ENCODE peak calls at places on chromosomes 1 and 21, in five cellular contexts. W is upper lobe of left lung, X is spleen, O is prostate gland, L is pancreas. Q is an unnamed sample.

GRCh38 chr1:12552951-12553921 is 64.8 kb downstream of the DHRS3 start:
- DNase-seq in W (no peak), X (no peak), O (no peak), L (no peak), Q (no peak)

GRCh38 chr1:162905759-162906158 is 44.8 kb upstream of the CCDC190 start:
- DNase-seq in W (no peak), X (no peak), O (no peak), L (no peak), Q (no peak)

GRCh38 chr1:37446874-37447273 is 27.5 kb upstream of the ZC3H12A start:
- DNase-seq in W (no peak), X (no peak), O (no peak), L (no peak), Q (no peak)

GRCh38 chr1:220430586-220430985 is 97.3 kb upstream of the MARK1 start:
- DNase-seq in W (no peak), X (no peak), O (no peak), L (no peak), Q (no peak)

GRCh38 chr1:23601968-23602876 is 42.9 kb upstream of the ID3 start:
- DNase-seq in W (no peak), X (no peak), O (no peak), L (no peak), Q (no peak)

GRCh38 chr1:28343405-28343804 is 14.6 kb downstream of the MED18 start:
- DNase-seq in W (no peak), X (no peak), O (no peak), L (no peak), Q (no peak)

GRCh38 chr1:114479134-114479533 is 31.9 kb downstream of the TRIM33 start:
- DNase-seq in W (no peak), X (no peak), O (no peak), L (no peak), Q (no peak)

GRCh38 chr1:173062156-173062938 is 11.6 kb upstream of the TNFSF18 start:
- DNase-seq in W (no peak), X (no peak), O (no peak), L (no peak), Q (no peak)

GRCh38 chr1:43267291-43267805 is 2.4 kb upstream of the TMEM125 start:
- DNase-seq in W (peak; percentile 69), X (no peak), O (no peak), L (no peak), Q (peak; percentile 41)

GRCh38 chr1:31181515-31182343 is 58.0 kb downstream of the NKAIN1 start:
- DNase-seq in W (peak; percentile 35), X (peak; percentile 81), O (peak; percentile 23), L (peak; percentile 30), Q (peak; percentile 53)

GRCh38 chr1:4880621-4881020 is 226.2 kb downstream of the AJAP1 start:
- DNase-seq in W (no peak), X (no peak), O (no peak), L (no peak), Q (no peak)

GRCh38 chr21:41658321-41658720 is 108.5 kb downstream of the RIPK4 start:
- DNase-seq in W (peak; percentile 18), X (peak; percentile 38), O (no peak), L (no peak), Q (no peak)

GRCh38 chr1:112359961-112360767 is 35.9 kb upstream of the CTTNBP2NL start:
- DNase-seq in W (peak; percentile 70), X (no peak), O (peak; percentile 66), L (no peak), Q (peak; percentile 39)

GRCh38 chr1:235984041-235984820 is 80.7 kb downstream of the NID1 start:
- DNase-seq in W (no peak), X (no peak), O (no peak), L (no peak), Q (no peak)

GRCh38 chr1:77218477-77219165 is 609 bp downstream of the PIGK start:
- DNase-seq in W (no peak), X (no peak), O (no peak), L (no peak), Q (no peak)

GRCh38 chr1:27203946-27204345 is 30.5 kb upstream of the WDTC1 start:
- DNase-seq in W (no peak), X (no peak), O (no peak), L (no peak), Q (no peak)

GRCh38 chr1:30749691-30750583 is 7.6 kb downstream of the LAPTM5 start:
- DNase-seq in W (peak; percentile 59), X (peak; percentile 92), O (no peak), L (no peak), Q (no peak)

GRCh38 chr1:34763142-34763781 is 3.7 kb downstream of the GJB4 start:
- DNase-seq in W (no peak), X (no peak), O (no peak), L (no peak), Q (no peak)

GRCh38 chr1:244896550-244896949 is 32.2 kb upstream of the HNRNPU start:
- DNase-seq in W (no peak), X (no peak), O (no peak), L (no peak), Q (no peak)

GRCh38 chr1:216691710-216692109 is 31.5 kb downstream of the ESRRG start:
- DNase-seq in W (no peak), X (no peak), O (no peak), L (no peak), Q (no peak)

GRCh38 chr1:207462535-207462934 is 8.4 kb downstream of the CR2 start:
- DNase-seq in W (no peak), X (no peak), O (no peak), L (no peak), Q (no peak)

GRCh38 chr1:236685917-236686814 is at the start of gene ACTN2:
- DNase-seq in W (peak; percentile 37), X (peak; percentile 80), O (no peak), L (peak; percentile 61), Q (peak; percentile 46)

GRCh38 chr1:193406901-193407300 is 220.5 kb upstream of the B3GALT2 start:
- DNase-seq in W (no peak), X (no peak), O (no peak), L (no peak), Q (peak; percentile 17)

DNA sequence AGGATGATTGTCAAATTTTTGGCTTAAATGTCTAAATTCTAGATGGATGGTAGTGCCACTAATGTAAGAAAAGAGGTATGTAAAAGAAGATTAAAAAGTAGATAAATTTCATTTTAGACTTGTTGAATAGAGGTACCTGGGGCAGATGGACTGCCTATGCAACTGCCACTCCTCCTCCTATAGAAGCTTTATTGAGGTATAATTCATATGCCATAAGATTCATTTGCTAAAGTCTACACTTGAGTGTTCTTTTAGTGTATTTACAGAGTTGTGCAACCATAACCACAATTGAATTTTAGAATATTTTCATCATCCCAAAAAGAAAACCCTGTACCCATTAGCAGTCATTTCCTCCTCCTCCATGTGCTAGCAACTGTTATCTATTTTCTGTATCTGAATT is 70.6 kb downstream of the FNBP1L start:
- DNase-seq in W (no peak), X (no peak), O (no peak), L (no peak), Q (no peak)
- H3K27ac ChIP-seq in W (no peak overlapping the region), X (no peak overlapping the region), O (no peak overlapping the region), L (no peak overlapping the region), Q (no peak overlapping the region)

DNA sequence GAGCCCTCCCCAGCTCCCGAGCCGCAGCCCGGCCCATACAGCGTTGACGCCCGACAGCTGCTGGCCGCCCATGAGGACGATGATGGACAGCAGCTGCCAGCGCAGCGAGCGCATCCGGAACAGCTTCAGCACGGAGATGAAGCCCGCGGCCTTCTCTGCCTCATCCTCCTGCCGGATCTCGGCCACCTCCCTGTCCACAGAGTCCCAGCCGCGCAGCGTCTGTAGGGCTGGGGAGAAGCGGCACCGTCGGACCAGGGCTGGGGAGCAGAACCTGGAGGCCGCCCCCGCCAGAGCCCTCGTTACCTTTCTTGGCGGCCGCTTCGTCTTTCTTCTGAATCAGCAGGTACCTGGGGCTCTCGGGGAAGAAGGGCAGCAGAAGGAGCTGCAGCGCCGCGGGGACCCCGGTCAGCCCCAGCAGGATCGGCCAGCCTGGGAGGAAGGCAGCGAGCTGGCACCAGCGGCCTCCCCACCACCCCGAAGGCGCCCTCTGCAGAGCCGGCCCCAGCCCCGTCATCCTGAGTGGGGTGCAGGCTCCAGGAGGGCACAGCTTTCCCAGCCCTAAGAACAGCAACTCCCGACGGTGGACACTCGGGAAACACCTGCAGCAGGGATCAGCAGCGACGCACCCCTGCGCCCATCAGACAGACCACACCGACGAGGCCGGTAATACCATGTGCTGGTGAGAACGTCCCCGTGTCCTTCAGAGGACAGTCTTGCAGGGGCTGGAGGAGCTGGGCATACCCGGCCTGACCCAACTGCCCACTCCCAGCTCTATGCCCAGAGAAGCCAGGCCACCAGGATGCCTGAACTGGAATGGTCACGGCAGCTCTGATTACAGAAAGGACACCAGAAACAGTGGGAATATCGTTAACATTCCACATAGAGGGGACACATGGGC is 13.8 kb upstream of the SLC2A7 start:
- DNase-seq in W (no peak), X (no peak), O (no peak), L (no peak), Q (no peak)
- H3K27ac ChIP-seq in W (no peak overlapping the region), X (no peak overlapping the region), O (no peak overlapping the region), L (no peak overlapping the region), Q (no peak overlapping the region)

DNA sequence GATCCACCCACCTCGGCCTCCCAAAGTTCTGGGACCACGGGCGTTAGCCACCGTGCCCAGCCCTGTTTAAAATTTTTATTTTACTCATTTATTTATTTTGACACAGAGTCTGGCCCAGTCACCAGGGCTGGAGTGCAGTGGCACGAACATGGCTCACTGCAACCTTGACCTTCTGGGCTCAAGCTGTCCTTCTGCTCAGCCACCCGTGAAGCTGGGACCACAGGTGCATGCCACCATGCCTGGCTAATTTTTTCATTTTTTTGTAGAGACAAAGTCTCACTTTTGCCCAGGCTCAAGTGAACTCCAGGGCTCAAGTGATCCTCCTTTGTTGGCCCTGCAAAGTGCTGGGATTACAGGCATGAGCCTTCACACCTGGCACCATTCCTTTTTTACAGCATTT is 27.5 kb upstream of the DNAJC6 start:
- DNase-seq in W (no peak), X (no peak), O (no peak), L (no peak), Q (peak; percentile 91)
- H3K27ac ChIP-seq in W (no peak overlapping the region), X (no peak overlapping the region), O (no peak overlapping the region), L (no peak overlapping the region), Q (peak overlapping the region; percentile 33)

GRCh38 chr1:221723918-221724263 is 18.0 kb downstream of the DUSP10 start:
- DNase-seq in W (no peak), X (no peak), O (no peak), L (no peak), Q (no peak)
- H3K27ac ChIP-seq in W (no peak overlapping the region), X (no peak overlapping the region), O (no peak overlapping the region), L (no peak overlapping the region), Q (no peak overlapping the region)

DNA sequence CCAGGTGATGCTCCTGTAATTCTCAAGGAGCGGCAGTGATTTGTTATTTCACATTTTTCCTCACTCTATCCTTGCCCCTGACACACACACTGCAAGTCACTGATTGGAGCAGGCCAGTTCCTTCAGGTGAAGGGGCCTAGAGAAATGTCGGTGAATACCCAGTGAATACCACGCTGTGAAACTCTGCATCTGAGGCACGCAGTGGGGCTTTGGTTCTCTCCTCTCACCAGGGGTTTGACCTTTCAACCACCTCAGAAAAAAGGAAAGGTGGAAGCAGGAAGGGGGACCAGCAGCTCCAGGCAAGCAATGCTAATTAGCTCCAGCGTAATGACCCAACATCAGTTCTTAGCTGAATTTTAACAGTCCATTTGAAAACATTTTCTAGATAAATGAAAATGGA is 532 bp upstream of the FAM177B start:
- DNase-seq in W (no peak), X (no peak), O (no peak), L (no peak), Q (no peak)
- H3K27ac ChIP-seq in W (no peak overlapping the region), X (no peak overlapping the region), O (no peak overlapping the region), L (no peak overlapping the region), Q (no peak overlapping the region)

Q was measured in thyroid gland.